ENCODE peak calls at places on chromosomes 6 and 20, in five cellular contexts. One of them, this sample, is unnamed.

GRCh38 chr6:90695316-90695715 is 108.4 kb upstream of the MAP3K7 start:
- DNase-seq in activated CD4-positive, alpha-beta T cell treated with anti-CD3 and anti-CD28 coated beads, Interleukin-2, amount 50 U/mL, for 1 hour: no peak
- DNase-seq in astrocyte of the spinal cord: no peak
- DNase-seq in hypothalamus: no peak
- DNase-seq in kidney: no peak
- DNase-seq in this sample: no peak

GRCh38 chr6:168479421-168479820 is 38.4 kb downstream of the SMOC2 start:
- DNase-seq in kidney: no peak
- DNase-seq in activated CD4-positive, alpha-beta T cell treated with anti-CD3 and anti-CD28 coated beads, Interleukin-2, amount 50 U/mL, for 1 hour: no peak
- DNase-seq in hypothalamus: no peak
- DNase-seq in astrocyte of the spinal cord: no peak
- DNase-seq in this sample: no peak

GRCh38 chr20:54207743-54208491 is at the start of gene PFDN4:
- DNase-seq in kidney: peak
- DNase-seq in astrocyte of the spinal cord: peak
- DNase-seq in activated CD4-positive, alpha-beta T cell treated with anti-CD3 and anti-CD28 coated beads, Interleukin-2, amount 50 U/mL, for 1 hour: peak
- DNase-seq in hypothalamus: peak
- DNase-seq in this sample: peak

GRCh38 chr6:164563866-164564265 is 745.5 kb downstream of the C6orf118 start:
- DNase-seq in activated CD4-positive, alpha-beta T cell treated with anti-CD3 and anti-CD28 coated beads, Interleukin-2, amount 50 U/mL, for 1 hour: no peak
- DNase-seq in astrocyte of the spinal cord: no peak
- DNase-seq in kidney: no peak
- DNase-seq in hypothalamus: no peak
- DNase-seq in this sample: no peak

GRCh38 chr6:159357211-159357920 is 188.2 kb downstream of the FNDC1 start:
- DNase-seq in astrocyte of the spinal cord: no peak
- DNase-seq in kidney: no peak
- DNase-seq in hypothalamus: no peak
- DNase-seq in activated CD4-positive, alpha-beta T cell treated with anti-CD3 and anti-CD28 coated beads, Interleukin-2, amount 50 U/mL, for 1 hour: no peak
- DNase-seq in this sample: no peak

GRCh38 chr20:36573798-36574277 is 441 bp downstream of the TGIF2 start:
- DNase-seq in hypothalamus: peak
- DNase-seq in kidney: peak
- DNase-seq in astrocyte of the spinal cord: no peak
- DNase-seq in activated CD4-positive, alpha-beta T cell treated with anti-CD3 and anti-CD28 coated beads, Interleukin-2, amount 50 U/mL, for 1 hour: peak
- DNase-seq in this sample: no peak

GRCh38 chr20:43536041-43536816 is 22.6 kb upstream of the SGK2 start:
- DNase-seq in kidney: no peak
- DNase-seq in astrocyte of the spinal cord: no peak
- DNase-seq in hypothalamus: no peak
- DNase-seq in activated CD4-positive, alpha-beta T cell treated with anti-CD3 and anti-CD28 coated beads, Interleukin-2, amount 50 U/mL, for 1 hour: no peak
- DNase-seq in this sample: no peak

GRCh38 chr6:11367638-11368199 is 135.3 kb upstream of the NEDD9 start:
- DNase-seq in astrocyte of the spinal cord: peak
- DNase-seq in kidney: no peak
- DNase-seq in activated CD4-positive, alpha-beta T cell treated with anti-CD3 and anti-CD28 coated beads, Interleukin-2, amount 50 U/mL, for 1 hour: no peak
- DNase-seq in hypothalamus: no peak
- DNase-seq in this sample: no peak

This sample was measured in cardiac septum.